ENCODE peak calls at places on chromosome 20, in six cellular contexts. L is GM23338; C is GM23248; X is prostate gland; K is A673; H is CD8-positive, alpha-beta memory T cell. N is an unnamed sample.

GRCh38 chr20:19992996-19993908 is 23.9 kb upstream of the NAA20 start:
- DNase-seq in X (peak; percentile 52), H (no peak), L (peak; percentile 30), C (peak; percentile 90), K (peak; percentile 91), N (peak; percentile 79)

GRCh38 chr20:44309763-44310663 is 989 bp downstream of the FITM2 start:
- DNase-seq in L (peak; percentile 12), C (peak; percentile 84), H (no peak), X (no peak), K (no peak), N (peak; percentile 16)

GRCh38 chr20:43241057-43241702 is 51.5 kb upstream of the PTPRT start:
- DNase-seq in C (no peak), K (no peak), H (no peak), X (no peak), L (no peak), N (no peak)

GRCh38 chr20:18588554-18589043 is 745 bp downstream of the DTD1 start:
- DNase-seq in L (peak; percentile 50), K (no peak), C (no peak), H (no peak), X (no peak), N (no peak)

GRCh38 chr20:2164966-2165365 is 63.3 kb downstream of the STK35 start:
- DNase-seq in X (no peak), H (no peak), K (no peak), C (no peak), L (no peak), N (no peak)

GRCh38 chr20:61753196-61753942 is 312.3 kb downstream of the TAF4 start:
- DNase-seq in C (peak; percentile 72), H (no peak), K (peak; percentile 71), L (no peak), X (no peak), N (no peak)

GRCh38 chr20:19779634-19780033 is 21.6 kb downstream of the RIN2 start:
- DNase-seq in K (no peak), L (no peak), H (no peak), C (no peak), X (no peak), N (no peak)

GRCh38 chr20:64256282-64256947 is 867 bp downstream of the PCMTD2 start:
- DNase-seq in X (no peak), C (peak; percentile 43), K (no peak), L (no peak), H (no peak), N (no peak)

GRCh38 chr20:20837574-20838021 is 125.2 kb upstream of the RALGAPA2 start:
- DNase-seq in C (peak; percentile 66), H (no peak), K (peak; percentile 82), X (peak; percentile 34), L (peak; percentile 80), N (no peak)

GRCh38 chr20:59829415-59830106 is 103.9 kb downstream of the SYCP2 start:
- DNase-seq in K (no peak), L (no peak), X (no peak), C (no peak), H (no peak), N (no peak)

GRCh38 chr20:2919518-2920245 is 46.4 kb downstream of the PTPRA start:
- DNase-seq in H (no peak), L (no peak), X (no peak), K (no peak), C (peak; percentile 25), N (no peak)

GRCh38 chr20:3786126-3786484 is 435 bp downstream of the CENPB start:
- DNase-seq in H (no peak), K (peak; percentile 70), X (peak; percentile 25), L (peak; percentile 55), C (peak; percentile 83), N (peak; percentile 51)

GRCh38 chr20:45592574-45593189 is 13.6 kb upstream of the WFDC8 start:
- DNase-seq in L (peak; percentile 85), C (peak; percentile 62), H (no peak), X (no peak), K (peak; percentile 82), N (peak; percentile 70)

GRCh38 chr20:25065625-25066338 is 7.8 kb upstream of the ACSS1 start:
- DNase-seq in H (peak; percentile 42), C (peak; percentile 77), X (peak; percentile 69), K (peak; percentile 74), L (peak; percentile 79), N (peak; percentile 76)

GRCh38 chr20:12321746-12322145 is 404.1 kb downstream of the BTBD3 start:
- DNase-seq in H (no peak), C (no peak), X (no peak), K (no peak), L (no peak), N (no peak)

GRCh38 chr20:9590189-9590588 is 75.8 kb downstream of the LAMP5 start:
- DNase-seq in H (no peak), C (peak; percentile 17), L (no peak), K (no peak), X (no peak), N (no peak)

GRCh38 chr20:33663161-33664084 is 1.3 kb downstream of the C20orf144 start:
- DNase-seq in L (peak; percentile 91), C (peak; percentile 91), K (peak; percentile 88), X (peak; percentile 79), H (peak; percentile 77), N (peak; percentile 80)

GRCh38 chr20:14711681-14712080 is 374.3 kb upstream of the FLRT3 start:
- DNase-seq in C (peak; percentile 13), H (no peak), K (no peak), L (peak; percentile 50), X (no peak), N (no peak)

GRCh38 chr20:57266251-57267157 is at the start of gene BMP7:
- DNase-seq in K (peak; percentile 60), L (peak; percentile 82), X (no peak), H (no peak), C (peak; percentile 34), N (peak; percentile 27)

DNA sequence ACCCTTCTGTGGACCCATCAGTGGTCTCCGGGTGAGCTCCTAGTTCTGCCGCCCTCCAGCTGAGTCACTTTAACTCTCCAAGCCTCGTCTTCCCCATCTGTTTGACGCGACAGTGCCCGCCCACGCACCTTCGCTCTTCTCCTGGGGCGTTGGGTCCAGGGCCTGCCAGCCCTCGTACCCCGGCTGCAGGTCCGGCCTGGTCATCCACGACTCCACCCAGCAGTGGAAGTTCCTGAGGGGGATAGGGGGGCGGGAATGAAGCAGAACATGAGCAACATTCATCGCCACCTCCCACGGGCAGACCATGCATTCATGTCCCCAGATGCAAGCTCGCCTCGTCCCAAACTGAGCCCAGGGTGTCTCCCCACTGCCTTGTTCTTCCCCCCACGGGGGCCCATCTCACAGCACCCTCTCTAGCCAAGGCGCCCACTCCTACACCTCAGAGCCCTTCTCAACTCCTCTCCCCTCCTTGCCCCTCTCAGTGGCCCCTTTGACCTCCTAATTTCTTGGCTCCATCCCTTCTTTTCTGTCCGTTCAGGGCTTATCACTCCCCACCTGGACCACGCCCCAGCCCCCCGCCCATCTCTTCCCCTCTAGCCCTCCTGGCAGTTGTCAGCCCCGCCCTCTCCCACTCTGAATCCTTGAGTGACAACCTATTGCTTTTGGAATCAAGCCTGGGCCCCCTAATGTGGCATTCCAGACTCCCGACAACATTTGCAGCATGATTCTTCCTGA is 23.7 kb downstream of the TGM2 start:
- DNase-seq in L (no peak), K (no peak), H (no peak), C (peak; percentile 33), X (no peak), N (no peak)
- H3K27ac ChIP-seq in L (no peak overlapping the region), K (no peak overlapping the region), H (no peak overlapping the region), C (no peak overlapping the region), X (no peak overlapping the region), N (peak overlapping the region; percentile 97)

GRCh38 chr20:16486532-16486931 is 86.7 kb downstream of the KIF16B start:
- DNase-seq in C (no peak), K (no peak), H (no peak), L (no peak), X (no peak), N (no peak)

GRCh38 chr20:16491277-16491912 is 81.9 kb downstream of the KIF16B start:
- DNase-seq in L (no peak), X (no peak), K (no peak), C (peak; percentile 65), H (no peak), N (no peak)

GRCh38 chr20:16485406-16485805 is 87.8 kb downstream of the KIF16B start:
- DNase-seq in L (no peak), C (no peak), H (no peak), X (no peak), K (no peak), N (no peak)

GRCh38 chr20:16490696-16491095 is 82.6 kb downstream of the KIF16B start:
- DNase-seq in X (no peak), C (no peak), L (no peak), K (no peak), H (no peak), N (no peak)

GRCh38 chr20:16488086-16488485 is 85.2 kb downstream of the KIF16B start:
- DNase-seq in X (no peak), K (no peak), L (no peak), H (no peak), C (no peak), N (no peak)
- H3K4me1 ChIP-seq in X (no peaks in the 10 kb centered on the region), K (no peaks in the 10 kb centered on the region), L (peaks cover 19% of the 10 kb centered on the region), H (no peaks in the 10 kb centered on the region), C (peaks cover 5% of the 10 kb centered on the region), N (no peaks in the 10 kb centered on the region)

GRCh38 chr20:32559216-32559752 is 25.8 kb downstream of the NOL4L start:
- DNase-seq in L (no peak), C (no peak), K (no peak), H (no peak), X (no peak), N (no peak)

GRCh38 chr20:32560989-32561830 is 23.9 kb downstream of the NOL4L start:
- DNase-seq in K (no peak), L (peak; percentile 68), H (no peak), X (no peak), C (peak; percentile 48), N (no peak)

GRCh38 chr20:32560482-32560988 is 24.6 kb downstream of the NOL4L start:
- DNase-seq in L (no peak), K (no peak), C (no peak), X (no peak), H (no peak), N (no peak)

GRCh38 chr20:32558526-32558925 is 26.6 kb downstream of the NOL4L start:
- DNase-seq in C (no peak), L (no peak), K (no peak), X (no peak), H (no peak), N (no peak)

GRCh38 chr20:32559753-32560380 is 25.3 kb downstream of the NOL4L start:
- DNase-seq in C (peak; percentile 61), K (no peak), H (no peak), L (no peak), X (no peak), N (no peak)
- H3K27ac ChIP-seq in C (no peak overlapping the region), K (no peak overlapping the region), H (no peak overlapping the region), L (no peak overlapping the region), X (no peak overlapping the region), N (no peak overlapping the region)

GRCh38 chr20:438581-439469 is 23.5 kb downstream of the TBC1D20 start:
- DNase-seq in L (no peak), X (no peak), K (no peak), C (no peak), H (peak; percentile 42), N (no peak)

GRCh38 chr20:440148-440547 is 22.2 kb downstream of the TBC1D20 start:
- DNase-seq in L (no peak), X (no peak), C (no peak), K (no peak), H (no peak), N (no peak)

GRCh38 chr20:435558-435957 is 26.8 kb downstream of the TBC1D20 start:
- DNase-seq in K (no peak), X (no peak), C (no peak), L (no peak), H (no peak), N (no peak)

GRCh38 chr20:436476-436875 is 25.9 kb downstream of the TBC1D20 start:
- DNase-seq in K (no peak), C (no peak), H (no peak), X (no peak), L (no peak), N (no peak)

GRCh38 chr20:437787-438486 is 24.4 kb downstream of the TBC1D20 start:
- DNase-seq in X (no peak), K (no peak), L (no peak), C (no peak), H (no peak), N (no peak)
- H3K4me1 ChIP-seq in X (no peaks in the 10 kb centered on the region), K (no peaks in the 10 kb centered on the region), L (peaks cover 9% of the 10 kb centered on the region), C (no peaks in the 10 kb centered on the region), H (peaks cover 58% of the 10 kb centered on the region), N (no peaks in the 10 kb centered on the region)

N was measured in PC-9.